ENCODE peak calls at places on chromosomes 13 and 19, in six cellular contexts. W is stimulated activated CD4-positive, alpha-beta T cell treated with anti-CD3 and anti-CD28 coated beads, Interleukin-12 subunit alpha, Interleukin-12 subunit beta, amount 100 ng/mL, for 24 hours; S is sigmoid colon; T is activated CD4-positive, alpha-beta T cell treated with anti-CD3 and anti-CD28 coated beads, Interleukin-2, amount 10 ng/mL, durations not matched to agents 7 days and 5 days; H is stimulated activated CD8-positive, alpha-beta memory T cell treated with anti-CD3 and anti-CD28 coated beads, Interleukin-4, amount 100 ng/mL, for 1 hour; E is left colon. U is an unnamed sample.

GRCh38 chr13:99422556-99423220 is 78.6 kb upstream of the TM9SF2 start:
- DNase-seq in W (no peak), S (no peak), T (no peak), H (no peak), E (no peak), U (no peak)

GRCh38 chr19:37914908-37915307 is 7.9 kb downstream of the SIPA1L3 start:
- DNase-seq in W (no peak), S (no peak), T (peak; percentile 12), H (no peak), E (no peak), U (no peak)

GRCh38 chr13:47397739-47398138 is 500.9 kb upstream of the HTR2A start:
- DNase-seq in W (no peak), S (no peak), T (no peak), H (no peak), E (no peak), U (no peak)

GRCh38 chr19:15091918-15092753 is 10.1 kb downstream of the OR1I1 start:
- DNase-seq in W (peak; percentile 24), S (peak; percentile 66), T (peak; percentile 81), H (peak; percentile 14), E (no peak), U (peak; percentile 76)

GRCh38 chr13:95603887-95604533 is 40.5 kb downstream of the DZIP1 start:
- DNase-seq in W (no peak), S (no peak), T (no peak), H (no peak), E (peak; percentile 47), U (peak; percentile 84)

GRCh38 chr19:35533822-35534521 is 716 bp downstream of the GAPDHS start:
- DNase-seq in W (peak; percentile 15), S (no peak), T (peak; percentile 48), H (peak; percentile 19), E (no peak), U (no peak)

GRCh38 chr13:100125946-100126345 is 37.1 kb downstream of the PCCA start:
- DNase-seq in W (no peak), S (no peak), T (no peak), H (no peak), E (no peak), U (no peak)

GRCh38 chr19:18349524-18350128 is 9.2 kb downstream of the PGPEP1 start:
- DNase-seq in W (peak; percentile 24), S (no peak), T (peak; percentile 32), H (no peak), E (no peak), U (no peak)

GRCh38 chr19:5093297-5093858 is 124.5 kb downstream of the KDM4B start:
- DNase-seq in W (no peak), S (no peak), T (no peak), H (no peak), E (no peak), U (peak; percentile 77)

GRCh38 chr19:4367781-4368127 is 24.4 kb downstream of the MPND start:
- DNase-seq in W (no peak), S (no peak), T (no peak), H (no peak), E (no peak), U (no peak)

GRCh38 chr19:42092350-42092749 is 16.4 kb downstream of the ZNF574 start:
- DNase-seq in W (peak; percentile 17), S (no peak), T (peak; percentile 72), H (no peak), E (peak; percentile 47), U (no peak)

GRCh38 chr19:23482829-23483228 is 87.6 kb upstream of the ZNF91 start:
- DNase-seq in W (no peak), S (no peak), T (no peak), H (no peak), E (no peak), U (no peak)

GRCh38 chr19:28397311-28397710 is 815.6 kb downstream of the UQCRFS1 start:
- DNase-seq in W (no peak), S (no peak), T (no peak), H (no peak), E (no peak), U (no peak)

GRCh38 chr19:21158523-21159135 is 16.8 kb downstream of the ZNF431 start:
- DNase-seq in W (no peak), S (no peak), T (no peak), H (no peak), E (no peak), U (no peak)

GRCh38 chr19:1066748-1067340 is at the start of gene ARHGAP45:
- DNase-seq in W (peak; percentile 74), S (no peak), T (peak; percentile 88), H (peak; percentile 69), E (peak; percentile 50), U (no peak)

GRCh38 chr19:42071247-42071646 is 1.2 kb upstream of the GRIK5 start:
- DNase-seq in W (no peak), S (no peak), T (no peak), H (no peak), E (no peak), U (no peak)

GRCh38 chr13:98483636-98484288 is 93.1 kb downstream of the STK24 start:
- DNase-seq in W (no peak), S (no peak), T (no peak), H (no peak), E (peak; percentile 22), U (no peak)

GRCh38 chr13:35554972-35555623 is 78.6 kb upstream of the MAB21L1 start:
- DNase-seq in W (no peak), S (no peak), T (no peak), H (no peak), E (no peak), U (no peak)

GRCh38 chr19:29400917-29401711 is 124.7 kb upstream of the VSTM2B start:
- DNase-seq in W (no peak), S (no peak), T (no peak), H (no peak), E (no peak), U (no peak)

GRCh38 chr13:66159526-66159925 is 1070.6 kb downstream of the PCDH9 start:
- DNase-seq in W (no peak), S (no peak), T (no peak), H (no peak), E (no peak), U (no peak)

GRCh38 chr19:17089238-17089637 is 13.7 kb downstream of the MYO9B start:
- DNase-seq in W (no peak), S (no peak), T (no peak), H (no peak), E (no peak), U (no peak)

GRCh38 chr13:99357149-99357596 is 50.0 kb upstream of the GPR183 start:
- DNase-seq in W (no peak), S (no peak), T (peak; percentile 61), H (no peak), E (no peak), U (no peak)

GRCh38 chr19:41546386-41546789 is 29.6 kb upstream of the CEACAM21 start:
- DNase-seq in W (no peak), S (peak; percentile 68), T (no peak), H (no peak), E (peak; percentile 44), U (no peak)

GRCh38 chr13:109803822-109804221 is 17.4 kb upstream of the IRS2 start:
- DNase-seq in W (no peak), S (no peak), T (no peak), H (no peak), E (no peak), U (no peak)

GRCh38 chr19:1401138-1401888 is at the start of gene GAMT:
- DNase-seq in W (peak; percentile 50), S (no peak), T (peak; percentile 60), H (no peak), E (no peak), U (no peak)

GRCh38 chr13:79776538-79776937 is 295.6 kb downstream of the NDFIP2 start:
- DNase-seq in W (no peak), S (no peak), T (no peak), H (no peak), E (no peak), U (no peak)

GRCh38 chr13:113275387-113275786 is 21.7 kb upstream of the LAMP1 start:
- DNase-seq in W (peak; percentile 12), S (no peak), T (peak; percentile 44), H (no peak), E (no peak), U (no peak)

GRCh38 chr13:110916671-110917142 is 1.8 kb upstream of the ANKRD10 start:
- DNase-seq in W (no peak), S (no peak), T (no peak), H (no peak), E (no peak), U (no peak)

GRCh38 chr13:110774051-110774450 is 60.6 kb downstream of the ING1 start:
- DNase-seq in W (no peak), S (no peak), T (no peak), H (no peak), E (no peak), U (no peak)

GRCh38 chr19:50333737-50334617 is 4.8 kb upstream of the KCNC3 start:
- DNase-seq in W (peak; percentile 68), S (peak; percentile 74), T (peak; percentile 83), H (peak; percentile 73), E (peak; percentile 50), U (peak; percentile 75)

U was measured in pancreas.